ENCODE peak calls at places on chromosomes 7 and 10, in seven cellular contexts. W, C, S, O, K, T and V are unnamed samples.

GRCh38 chr10:125156196-125156595 is 4.2 kb downstream of the CTBP2 start:
- DNase-seq in K (no peak), S (no peak), O (no peak), W (no peak), C (peak), T (no peak), V (no peak)

GRCh38 chr10:123649672-123650071 is 16.5 kb upstream of the GPR26 start:
- DNase-seq in C (no peak), T (no peak), W (no peak), O (no peak), S (no peak), K (no peak), V (no peak)

GRCh38 chr10:86410542-86411124 is 44.0 kb upstream of the GRID1 start:
- DNase-seq in O (no peak), S (no peak), T (no peak), C (no peak), K (peak), W (no peak), V (no peak)

GRCh38 chr7:71173955-71174354 is 42.0 kb downstream of the GALNT17 start:
- DNase-seq in T (no peak), S (no peak), O (no peak), K (no peak), C (no peak), W (no peak), V (peak)

GRCh38 chr7:37282093-37282444 is 166.6 kb downstream of the ELMO1 start:
- DNase-seq in O (no peak), S (no peak), T (no peak), W (no peak), C (no peak), K (no peak), V (no peak)

GRCh38 chr7:141456298-141456697 is 94.9 kb upstream of the AGK start:
- DNase-seq in O (no peak), S (no peak), C (no peak), T (no peak), K (no peak), W (no peak), V (no peak)

GRCh38 chr7:143013473-143013872 is 13.5 kb downstream of the OR9A2 start:
- DNase-seq in K (no peak), W (no peak), S (no peak), T (no peak), O (no peak), C (no peak), V (no peak)

GRCh38 chr10:67665491-67665890 is 30.5 kb downstream of the CTNNA3 start:
- DNase-seq in S (no peak), T (no peak), C (no peak), W (peak), K (peak), O (no peak), V (no peak)

GRCh38 chr10:126198681-126199080 is 189.6 kb downstream of the ADAM12 start:
- DNase-seq in K (no peak), C (no peak), W (no peak), S (no peak), T (no peak), O (no peak), V (no peak)

GRCh38 chr7:88002617-88003016 is 68.6 kb downstream of the ADAM22 start:
- DNase-seq in S (no peak), C (no peak), K (no peak), W (no peak), T (no peak), O (no peak), V (no peak)

GRCh38 chr10:15254808-15255655 is 86.5 kb upstream of the NMT2 start:
- DNase-seq in C (peak), W (no peak), K (no peak), S (no peak), O (no peak), T (no peak), V (no peak)

GRCh38 chr7:94452257-94452656 is 57.4 kb upstream of the CASD1 start:
- DNase-seq in K (no peak), C (no peak), W (no peak), T (no peak), O (no peak), S (no peak), V (peak)

GRCh38 chr7:106459397-106460072 is 174.8 kb upstream of the NAMPT start:
- DNase-seq in S (no peak), T (no peak), K (no peak), C (no peak), W (no peak), O (no peak), V (no peak)

GRCh38 chr7:114988755-114989154 is 66.9 kb downstream of the MDFIC start:
- DNase-seq in O (no peak), C (no peak), T (no peak), K (no peak), W (no peak), S (no peak), V (no peak)

GRCh38 chr7:51789494-51789893 is 472.9 kb upstream of the COBL start:
- DNase-seq in C (no peak), K (no peak), O (no peak), S (peak), W (no peak), T (no peak), V (peak)

GRCh38 chr7:99789441-99790070 is 5.6 kb upstream of the CYP3A4 start:
- DNase-seq in S (no peak), T (no peak), W (no peak), O (no peak), K (no peak), C (no peak), V (no peak)

GRCh38 chr10:51895209-51895608 is 195.8 kb upstream of the CSTF2T start:
- DNase-seq in W (no peak), O (no peak), C (no peak), K (no peak), S (no peak), T (no peak), V (no peak)

GRCh38 chr7:100894860-100895700 is 608 bp downstream of the ACHE start:
- DNase-seq in O (peak), S (peak), K (no peak), T (no peak), C (peak), W (no peak), V (no peak)

GRCh38 chr10:122577311-122577885 is 16.8 kb downstream of the DMBT1 start:
- DNase-seq in O (no peak), T (no peak), S (no peak), K (no peak), W (no peak), C (no peak), V (no peak)

DNA sequence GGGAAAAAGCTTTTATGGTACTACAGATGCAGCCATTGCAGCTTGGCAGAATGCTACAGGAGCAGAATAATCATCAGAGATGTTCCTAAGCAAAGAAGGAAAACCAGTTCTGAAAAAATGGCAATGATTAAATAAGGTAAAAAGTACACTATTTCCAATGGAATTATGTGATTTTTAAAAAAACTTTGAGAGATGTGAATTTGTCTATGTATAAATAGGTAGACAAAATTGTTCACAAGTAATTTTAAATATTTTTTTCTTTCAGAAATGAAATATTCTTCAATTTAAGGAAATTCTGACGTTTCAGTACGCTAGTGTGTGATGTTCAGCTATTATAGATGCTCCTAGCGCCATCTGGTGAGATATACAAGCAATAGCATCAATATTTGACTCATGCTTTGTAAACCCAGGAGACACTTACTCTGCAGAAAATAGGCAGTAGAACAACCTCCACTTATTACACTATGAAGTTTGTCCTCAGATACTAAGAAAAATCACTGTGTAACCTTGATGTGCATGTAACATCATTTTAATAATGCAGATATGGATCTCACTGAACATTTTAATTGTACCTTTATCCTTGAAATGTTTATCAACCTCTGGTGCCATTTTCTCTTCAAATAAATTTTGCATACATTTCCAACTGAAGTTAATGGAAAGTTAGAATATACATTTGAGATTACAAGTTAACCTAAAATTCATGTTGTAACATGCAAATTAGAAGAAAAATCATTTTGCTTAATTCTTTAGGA is 151.4 kb upstream of the FAM3C start:
- DNase-seq in K (peak), O (no peak), W (peak), C (peak), T (no peak), S (peak), V (peak)
- TF ChIP-seq JUND in K (no peak), O (no peak), W (peak), C (peak), T (no peak), S (no peak), V (no peak)

GRCh38 chr10:23994459-23995046 is 214.4 kb upstream of the KIAA1217 start:
- DNase-seq in T (peak), C (peak), K (peak), W (peak), O (peak), S (peak), V (peak)
- TF ChIP-seq JUND in T (no peak), C (no peak), K (no peak), W (no peak), O (no peak), S (no peak), V (no peak)

GRCh38 chr10:7542189-7542914 is 124.4 kb downstream of the ITIH5 start:
- DNase-seq in O (no peak), K (no peak), T (no peak), W (no peak), C (no peak), S (no peak), V (no peak)

GRCh38 chr10:7544203-7544602 is 122.6 kb downstream of the ITIH5 start:
- DNase-seq in T (no peak), W (no peak), S (no peak), O (no peak), C (no peak), K (no peak), V (no peak)

GRCh38 chr10:7538970-7539694 is 127.6 kb downstream of the ITIH5 start:
- DNase-seq in T (no peak), O (no peak), W (no peak), K (no peak), S (no peak), C (no peak), V (no peak)

GRCh38 chr10:7545256-7545655 is 121.5 kb downstream of the ITIH5 start:
- DNase-seq in T (no peak), O (no peak), W (no peak), K (no peak), C (no peak), S (no peak), V (no peak)

DNA sequence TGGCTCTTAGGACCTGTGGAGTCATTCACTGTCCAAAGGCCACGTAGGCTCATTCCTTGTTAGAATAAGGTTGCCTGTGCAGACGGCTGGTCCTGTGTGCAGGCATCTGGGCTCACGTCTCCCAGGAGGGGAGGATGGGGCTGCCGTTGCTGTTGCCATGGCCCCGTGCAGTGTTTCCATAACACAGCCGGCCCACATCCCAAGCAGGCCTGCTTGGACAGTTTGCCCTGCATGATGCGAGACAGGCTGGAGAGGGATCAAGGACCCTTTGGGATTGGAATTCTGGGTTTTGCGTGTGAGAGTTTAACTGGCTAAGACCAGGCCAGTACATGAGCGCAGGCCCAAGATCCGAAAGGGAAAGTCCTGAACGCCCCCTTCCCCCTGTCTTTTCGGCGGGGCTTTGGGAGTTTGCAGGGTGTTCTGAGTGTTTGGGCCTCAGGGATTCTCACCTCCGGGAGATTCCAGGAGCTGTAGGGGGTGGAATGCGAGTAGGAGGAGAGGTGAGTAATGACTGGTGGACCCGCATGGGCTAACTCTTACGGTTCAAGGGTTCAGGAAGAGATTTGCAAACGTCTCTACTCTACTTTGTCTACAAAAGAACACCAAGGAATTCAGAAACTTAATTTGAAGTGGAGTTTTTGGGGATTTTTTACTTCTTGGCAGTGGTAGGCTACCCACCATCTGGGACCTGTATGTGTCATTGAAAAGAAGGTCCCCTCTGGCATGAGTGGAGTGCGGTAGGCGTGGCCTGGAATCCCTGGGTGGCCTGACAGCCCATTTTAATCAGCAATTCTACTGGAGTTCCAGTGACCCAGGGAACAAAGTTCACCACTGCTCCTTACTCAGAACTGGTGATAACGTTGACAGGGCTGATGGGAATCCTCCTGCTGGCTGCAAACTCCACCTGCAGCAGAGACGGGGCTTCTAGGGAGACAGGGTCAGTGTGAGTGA is 125.4 kb downstream of the ITIH5 start:
- DNase-seq in T (no peak), W (no peak), K (peak), C (no peak), S (no peak), O (peak), V (no peak)
- TF ChIP-seq JUND in T (no peak), W (no peak), K (no peak), C (no peak), S (no peak), O (no peak), V (no peak)

GRCh38 chr10:9825491-9826018 is 1192.1 kb upstream of the CELF2 start:
- DNase-seq in C (peak), T (no peak), O (no peak), S (no peak), W (no peak), K (no peak), V (no peak)
- TF ChIP-seq JUND in C (peak), T (no peak), O (no peak), S (no peak), W (no peak), K (no peak), V (no peak)

DNA sequence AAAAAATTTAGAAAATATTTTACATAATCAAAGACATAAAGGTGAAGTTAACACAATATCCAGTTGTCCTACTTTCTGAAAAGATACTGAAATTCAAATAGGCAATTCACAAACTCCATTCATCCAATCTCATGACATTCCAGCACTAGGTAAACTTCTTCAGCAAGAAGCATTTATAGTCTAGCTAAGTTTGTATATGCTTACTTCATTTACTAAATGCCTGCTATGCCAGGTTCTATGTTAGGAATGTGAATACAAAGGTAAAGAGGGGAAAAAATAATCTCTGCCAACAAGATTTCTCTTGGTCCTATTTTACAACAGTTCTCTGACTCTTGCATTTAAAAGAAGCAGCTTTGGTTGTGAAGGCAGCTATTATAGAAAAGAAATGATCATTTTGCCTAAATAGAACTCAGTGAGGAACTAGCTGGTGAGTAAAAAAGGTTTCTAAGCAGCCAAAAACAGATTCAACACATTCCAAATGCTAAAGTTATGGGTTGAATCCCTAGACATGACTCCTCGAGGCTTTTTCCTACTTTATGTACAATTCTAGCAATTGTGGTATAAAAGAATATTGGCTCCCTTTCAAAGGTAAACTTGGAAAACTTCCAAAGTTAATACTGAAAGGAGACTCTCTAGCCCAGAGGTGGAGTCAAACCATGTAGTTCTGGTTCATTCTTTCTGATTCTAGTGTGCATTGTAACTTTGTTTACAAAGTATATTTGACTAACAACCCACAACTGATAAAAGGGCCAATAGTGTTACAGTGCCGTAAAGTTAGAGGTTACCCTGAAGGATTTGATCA is 30.9 kb upstream of the KLHL7 start:
- DNase-seq in O (no peak), T (no peak), C (no peak), S (no peak), W (no peak), K (peak), V (peak)
- TF ChIP-seq JUND in O (no peak), T (no peak), C (no peak), S (no peak), W (no peak), K (no peak), V (no peak)

DNA sequence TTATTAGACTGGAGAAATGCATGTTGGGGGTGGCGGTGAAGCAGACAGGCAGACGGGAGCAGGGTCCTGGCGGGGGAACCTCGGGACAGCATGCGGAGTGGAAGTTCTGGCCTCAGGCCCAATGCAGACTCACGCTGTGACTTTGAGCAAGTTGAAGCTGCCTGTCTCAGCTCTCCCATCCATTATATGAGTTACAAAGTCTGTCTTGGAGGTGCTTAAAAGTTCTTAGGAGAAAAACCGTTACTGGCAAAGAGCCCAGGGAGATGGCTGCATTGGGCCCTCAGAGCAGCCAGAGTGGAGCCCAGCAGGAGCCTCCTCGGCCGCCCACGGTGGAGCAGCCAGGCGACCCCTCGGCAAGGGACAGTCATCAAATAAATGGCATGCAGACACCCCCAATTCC is 509.5 kb downstream of the PLXNA4 start:
- DNase-seq in O (no peak), W (no peak), K (no peak), S (no peak), C (no peak), T (no peak), V (no peak)
- TF ChIP-seq JUND in O (no peak), W (no peak), K (no peak), S (no peak), C (no peak), T (no peak), V (no peak)